ENCODE peak calls at places on chromosomes 2 and 18, in four cellular contexts. One of them, this sample, is unnamed.

GRCh38 chr2:33215299-33215698 is 261.1 kb upstream of the RASGRP3 start:
- DNase-seq in ovary: peak
- DNase-seq in cardiac muscle cell: no peak
- DNase-seq in Peyer's patch: no peak
- DNase-seq in this sample: no peak

GRCh38 chr2:63851912-63852311 is 10.2 kb downstream of the UGP2 start:
- DNase-seq in Peyer's patch: no peak
- DNase-seq in ovary: no peak
- DNase-seq in cardiac muscle cell: no peak
- DNase-seq in this sample: no peak

GRCh38 chr18:61085036-61085435 is 248.2 kb upstream of the CDH20 start:
- DNase-seq in Peyer's patch: no peak
- DNase-seq in ovary: no peak
- DNase-seq in cardiac muscle cell: no peak
- DNase-seq in this sample: no peak

GRCh38 chr2:122368576-122369243 is 613.3 kb downstream of the TSN start:
- DNase-seq in Peyer's patch: no peak
- DNase-seq in ovary: no peak
- DNase-seq in cardiac muscle cell: no peak
- DNase-seq in this sample: no peak

GRCh38 chr2:234448506-234449169 is 48.2 kb downstream of the ARL4C start:
- DNase-seq in Peyer's patch: no peak
- DNase-seq in ovary: no peak
- DNase-seq in cardiac muscle cell: no peak
- DNase-seq in this sample: no peak

GRCh38 chr2:26355038-26355995 is 8.7 kb upstream of the ADGRF3 start:
- DNase-seq in ovary: no peak
- DNase-seq in cardiac muscle cell: no peak
- DNase-seq in Peyer's patch: no peak
- DNase-seq in this sample: no peak

GRCh38 chr2:131413148-131413747 is 49.3 kb upstream of the RAB6D start:
- DNase-seq in cardiac muscle cell: peak
- DNase-seq in Peyer's patch: no peak
- DNase-seq in ovary: no peak
- DNase-seq in this sample: no peak

GRCh38 chr2:121530210-121530562 is 494 bp upstream of the RNU4ATAC start:
- DNase-seq in ovary: peak
- DNase-seq in Peyer's patch: no peak
- DNase-seq in cardiac muscle cell: peak
- DNase-seq in this sample: peak

GRCh38 chr18:6199777-6200176 is 214.9 kb downstream of the L3MBTL4 start:
- DNase-seq in cardiac muscle cell: no peak
- DNase-seq in ovary: no peak
- DNase-seq in Peyer's patch: no peak
- DNase-seq in this sample: no peak

GRCh38 chr2:70087703-70088507 is 628 bp downstream of the PCBP1 start:
- DNase-seq in Peyer's patch: peak
- DNase-seq in cardiac muscle cell: peak
- DNase-seq in ovary: peak
- DNase-seq in this sample: peak

GRCh38 chr2:217090024-217090473 is 230.2 kb upstream of the TNP1 start:
- DNase-seq in ovary: no peak
- DNase-seq in cardiac muscle cell: no peak
- DNase-seq in Peyer's patch: no peak
- DNase-seq in this sample: no peak

GRCh38 chr2:232581725-232582124 is 31.2 kb downstream of the EIF4E2 start:
- DNase-seq in Peyer's patch: no peak
- DNase-seq in cardiac muscle cell: no peak
- DNase-seq in ovary: no peak
- DNase-seq in this sample: no peak

GRCh38 chr2:131038258-131039100 is 54.8 kb downstream of the FAM168B start:
- DNase-seq in Peyer's patch: no peak
- DNase-seq in ovary: no peak
- DNase-seq in cardiac muscle cell: no peak
- DNase-seq in this sample: no peak

GRCh38 chr2:8249191-8249590 is 432.7 kb upstream of the ID2 start:
- DNase-seq in ovary: no peak
- DNase-seq in Peyer's patch: no peak
- DNase-seq in cardiac muscle cell: no peak
- DNase-seq in this sample: no peak

GRCh38 chr2:120982598-120982997 is 246.9 kb downstream of the GLI2 start:
- DNase-seq in Peyer's patch: no peak
- DNase-seq in ovary: no peak
- DNase-seq in cardiac muscle cell: no peak
- DNase-seq in this sample: no peak

GRCh38 chr2:149329470-149330126 is 789 bp upstream of the LYPD6 start:
- DNase-seq in cardiac muscle cell: peak
- DNase-seq in Peyer's patch: no peak
- DNase-seq in ovary: peak
- DNase-seq in this sample: no peak

GRCh38 chr2:9738718-9739496 is 104.4 kb upstream of the TAF1B start:
- DNase-seq in cardiac muscle cell: no peak
- DNase-seq in ovary: no peak
- DNase-seq in Peyer's patch: no peak
- DNase-seq in this sample: no peak

GRCh38 chr18:23196119-23197004 is 61.1 kb downstream of the CABLES1 start:
- DNase-seq in Peyer's patch: no peak
- DNase-seq in cardiac muscle cell: peak
- DNase-seq in ovary: no peak
- DNase-seq in this sample: no peak

GRCh38 chr2:240351826-240352426 is 83.5 kb upstream of the GPC1 start:
- DNase-seq in Peyer's patch: no peak
- DNase-seq in ovary: no peak
- DNase-seq in cardiac muscle cell: no peak
- DNase-seq in this sample: peak

GRCh38 chr2:58042486-58042970 is 4.1 kb upstream of the VRK2 start:
- DNase-seq in Peyer's patch: no peak
- DNase-seq in cardiac muscle cell: peak
- DNase-seq in ovary: no peak
- DNase-seq in this sample: no peak

GRCh38 chr2:103176289-103176915 is 414.6 kb downstream of the TMEM182 start:
- DNase-seq in cardiac muscle cell: no peak
- DNase-seq in Peyer's patch: no peak
- DNase-seq in ovary: no peak
- DNase-seq in this sample: no peak

GRCh38 chr2:126749537-126749936 is 93.6 kb downstream of the GYPC start:
- DNase-seq in cardiac muscle cell: peak
- DNase-seq in ovary: no peak
- DNase-seq in Peyer's patch: no peak
- DNase-seq in this sample: no peak

GRCh38 chr2:111640480-111640879 is 243.5 kb downstream of the ANAPC1 start:
- DNase-seq in ovary: no peak
- DNase-seq in cardiac muscle cell: peak
- DNase-seq in Peyer's patch: no peak
- DNase-seq in this sample: no peak

GRCh38 chr2:36965751-36966369 is 476 bp downstream of the STRN start:
- DNase-seq in ovary: no peak
- DNase-seq in cardiac muscle cell: peak
- DNase-seq in Peyer's patch: peak
- DNase-seq in this sample: peak

GRCh38 chr2:77513191-77513590 is 9.0 kb downstream of the LRRTM4 start:
- DNase-seq in ovary: no peak
- DNase-seq in Peyer's patch: no peak
- DNase-seq in cardiac muscle cell: no peak
- DNase-seq in this sample: no peak

GRCh38 chr2:33040541-33040940 is 93.8 kb downstream of the LTBP1 start:
- DNase-seq in cardiac muscle cell: no peak
- DNase-seq in ovary: no peak
- DNase-seq in Peyer's patch: no peak
- DNase-seq in this sample: no peak

GRCh38 chr2:63544017-63544627 is 44.2 kb downstream of the WDPCP start:
- DNase-seq in ovary: no peak
- DNase-seq in cardiac muscle cell: peak
- DNase-seq in Peyer's patch: no peak
- DNase-seq in this sample: no peak

GRCh38 chr2:237889016-237889415 is 29.6 kb downstream of the RAMP1 start:
- DNase-seq in ovary: no peak
- DNase-seq in Peyer's patch: no peak
- DNase-seq in cardiac muscle cell: no peak
- DNase-seq in this sample: no peak

GRCh38 chr18:62954341-62954740 is 239.0 kb downstream of the PHLPP1 start:
- DNase-seq in Peyer's patch: no peak
- DNase-seq in ovary: no peak
- DNase-seq in cardiac muscle cell: no peak
- DNase-seq in this sample: no peak

GRCh38 chr2:34161546-34161945 is 562.4 kb upstream of the FAM98A start:
- DNase-seq in Peyer's patch: no peak
- DNase-seq in cardiac muscle cell: no peak
- DNase-seq in ovary: no peak
- DNase-seq in this sample: no peak

GRCh38 chr2:30784682-30785081 is 22.6 kb downstream of the CAPN13 start:
- DNase-seq in cardiac muscle cell: no peak
- DNase-seq in ovary: no peak
- DNase-seq in Peyer's patch: no peak
- DNase-seq in this sample: no peak

DNA sequence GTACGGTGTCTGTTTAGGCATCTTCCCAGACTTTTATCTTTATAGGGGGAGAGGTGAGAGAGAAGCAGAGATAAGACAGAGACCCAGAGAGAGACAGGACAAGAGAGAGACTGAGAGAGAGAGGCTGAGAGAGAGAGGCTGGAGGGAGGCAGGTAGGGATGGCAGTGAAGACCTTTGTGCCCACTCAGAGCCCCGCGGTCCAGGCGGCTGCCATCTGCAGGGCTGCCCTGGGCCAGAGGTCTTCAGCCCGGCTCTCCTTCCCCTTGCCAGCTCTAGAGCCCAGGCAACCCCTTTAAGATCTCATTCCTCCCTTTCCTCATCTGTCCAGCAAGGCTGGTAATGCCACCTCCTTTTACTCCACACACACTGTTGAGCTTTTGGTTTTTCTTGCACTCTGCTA is 610.0 kb downstream of the GALR1 start:
- DNase-seq in ovary: no peak
- DNase-seq in cardiac muscle cell: no peak
- DNase-seq in Peyer's patch: no peak
- DNase-seq in this sample: no peak
- H3K4me3 ChIP-seq in ovary: no peak
- H3K4me3 ChIP-seq in cardiac muscle cell: no peak
- H3K4me3 ChIP-seq in Peyer's patch: no peak
- H3K4me3 ChIP-seq in this sample: no peak

DNA sequence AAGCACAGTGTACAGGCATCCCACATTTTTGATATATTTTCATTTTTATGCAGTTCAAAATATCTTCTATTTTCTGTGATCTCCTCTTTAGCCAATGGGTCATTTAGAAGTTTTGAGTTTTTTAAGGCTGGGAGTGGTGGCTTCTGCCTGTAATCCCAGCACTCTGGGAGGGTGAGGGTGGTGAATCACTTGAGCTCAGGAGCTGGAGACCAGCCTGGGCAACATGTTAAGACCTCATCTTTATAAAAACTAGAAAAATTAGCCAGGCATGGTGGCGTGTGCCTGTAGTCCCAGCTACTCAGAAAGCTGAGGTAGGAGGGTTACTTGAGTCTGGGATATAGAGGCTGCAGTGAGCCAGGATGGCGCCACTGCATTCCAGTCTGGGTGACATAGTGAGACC is 17.8 kb downstream of the UBR3 start:
- DNase-seq in ovary: no peak
- DNase-seq in cardiac muscle cell: no peak
- DNase-seq in Peyer's patch: no peak
- DNase-seq in this sample: no peak
- TF ChIP-seq CTCF in ovary: no peak
- TF ChIP-seq CTCF in cardiac muscle cell: no peak
- TF ChIP-seq CTCF in Peyer's patch: no peak
- TF ChIP-seq CTCF in this sample: no peak

GRCh38 chr18:7953085-7953958 is 386.2 kb downstream of the PTPRM start:
- DNase-seq in ovary: no peak
- DNase-seq in Peyer's patch: no peak
- DNase-seq in cardiac muscle cell: no peak
- DNase-seq in this sample: no peak

GRCh38 chr18:7946724-7947377 is 379.7 kb downstream of the PTPRM start:
- DNase-seq in cardiac muscle cell: peak
- DNase-seq in ovary: peak
- DNase-seq in Peyer's patch: no peak
- DNase-seq in this sample: no peak

GRCh38 chr18:7954229-7954628 is 387.1 kb downstream of the PTPRM start:
- DNase-seq in Peyer's patch: no peak
- DNase-seq in cardiac muscle cell: no peak
- DNase-seq in ovary: no peak
- DNase-seq in this sample: no peak

GRCh38 chr18:7955175-7955574 is 388.1 kb downstream of the PTPRM start:
- DNase-seq in Peyer's patch: no peak
- DNase-seq in cardiac muscle cell: no peak
- DNase-seq in ovary: no peak
- DNase-seq in this sample: no peak

GRCh38 chr18:7950380-7951143 is 383.4 kb downstream of the PTPRM start:
- DNase-seq in ovary: no peak
- DNase-seq in cardiac muscle cell: no peak
- DNase-seq in Peyer's patch: no peak
- DNase-seq in this sample: no peak
- H3K4me3 ChIP-seq in ovary: no peak
- H3K4me3 ChIP-seq in cardiac muscle cell: no peak
- H3K4me3 ChIP-seq in Peyer's patch: no peak
- H3K4me3 ChIP-seq in this sample: no peak

GRCh38 chr18:54679318-54680149 is 88.5 kb downstream of the DYNAP start:
- DNase-seq in Peyer's patch: no peak
- DNase-seq in ovary: no peak
- DNase-seq in cardiac muscle cell: peak
- DNase-seq in this sample: no peak
- TF ChIP-seq CTCF in Peyer's patch: no peak
- TF ChIP-seq CTCF in ovary: no peak
- TF ChIP-seq CTCF in cardiac muscle cell: peak
- TF ChIP-seq CTCF in this sample: peak

GRCh38 chr2:3785890-3786273 is 82.5 kb downstream of the DCDC2C start:
- DNase-seq in ovary: no peak
- DNase-seq in Peyer's patch: no peak
- DNase-seq in cardiac muscle cell: no peak
- DNase-seq in this sample: no peak

GRCh38 chr2:3780477-3781402 is 77.4 kb downstream of the DCDC2C start:
- DNase-seq in Peyer's patch: peak
- DNase-seq in ovary: peak
- DNase-seq in cardiac muscle cell: peak
- DNase-seq in this sample: no peak

GRCh38 chr2:3785220-3785889 is 82.0 kb downstream of the DCDC2C start:
- DNase-seq in cardiac muscle cell: peak
- DNase-seq in Peyer's patch: no peak
- DNase-seq in ovary: no peak
- DNase-seq in this sample: no peak

GRCh38 chr2:3787768-3788167 is 84.4 kb downstream of the DCDC2C start:
- DNase-seq in Peyer's patch: no peak
- DNase-seq in ovary: no peak
- DNase-seq in cardiac muscle cell: no peak
- DNase-seq in this sample: no peak

DNA sequence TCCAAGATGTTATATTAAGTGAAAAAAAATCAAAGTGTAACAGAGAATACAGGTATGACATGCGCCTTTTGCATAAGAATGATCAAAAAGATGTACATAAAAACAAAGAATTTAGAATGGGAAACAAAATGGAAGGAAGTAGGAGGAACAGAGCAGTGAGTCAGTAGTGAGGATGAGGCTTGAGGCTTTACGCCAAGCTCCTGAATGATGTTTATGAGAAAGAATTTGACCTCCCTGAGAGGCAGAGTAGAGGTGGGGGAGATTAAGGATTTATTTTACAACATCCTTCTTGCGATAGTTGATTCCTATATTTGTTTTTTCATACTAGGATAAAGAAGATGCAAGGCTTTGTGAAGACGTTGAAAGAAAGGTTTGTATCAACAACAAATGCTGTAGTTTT is 81.4 kb downstream of the DCDC2C start:
- DNase-seq in ovary: no peak
- DNase-seq in cardiac muscle cell: no peak
- DNase-seq in Peyer's patch: no peak
- DNase-seq in this sample: no peak
- H3K4me3 ChIP-seq in ovary: no peak
- H3K4me3 ChIP-seq in cardiac muscle cell: no peak
- H3K4me3 ChIP-seq in Peyer's patch: no peak
- H3K4me3 ChIP-seq in this sample: no peak

This sample was measured in dorsolateral prefrontal cortex.